ENCODE peak calls at places on chromosomes 16 and 17, in seven cellular contexts. One of them, this sample, is unnamed.

GRCh38 chr16:29230671-29231091 is 175.8 kb downstream of the NPIPB11 start:
- DNase-seq in prostate gland: no peak
- DNase-seq in left ventricle myocardium inferior: no peak
- DNase-seq in uterus: no peak
- DNase-seq in AG10803: peak
- DNase-seq in caudate nucleus: no peak
- DNase-seq in aorta: peak
- DNase-seq in this sample: peak

GRCh38 chr17:37743612-37743874 is 1.3 kb downstream of the HNF1B start:
- DNase-seq in uterus: no peak
- DNase-seq in aorta: no peak
- DNase-seq in prostate gland: no peak
- DNase-seq in AG10803: no peak
- DNase-seq in caudate nucleus: no peak
- DNase-seq in left ventricle myocardium inferior: no peak
- DNase-seq in this sample: no peak

GRCh38 chr17:49031965-49032928 is 35.1 kb downstream of the IGF2BP1 start:
- DNase-seq in caudate nucleus: no peak
- DNase-seq in aorta: no peak
- DNase-seq in left ventricle myocardium inferior: no peak
- DNase-seq in uterus: peak
- DNase-seq in prostate gland: peak
- DNase-seq in AG10803: peak
- DNase-seq in this sample: peak

GRCh38 chr17:75048396-75048933 is 1.4 kb downstream of the KCTD2 start:
- DNase-seq in prostate gland: no peak
- DNase-seq in AG10803: peak
- DNase-seq in left ventricle myocardium inferior: no peak
- DNase-seq in aorta: no peak
- DNase-seq in caudate nucleus: no peak
- DNase-seq in uterus: no peak
- DNase-seq in this sample: no peak

GRCh38 chr16:24346734-24347133 is 90.6 kb downstream of the CACNG3 start:
- DNase-seq in left ventricle myocardium inferior: no peak
- DNase-seq in AG10803: no peak
- DNase-seq in uterus: no peak
- DNase-seq in aorta: no peak
- DNase-seq in prostate gland: no peak
- DNase-seq in caudate nucleus: no peak
- DNase-seq in this sample: no peak

GRCh38 chr17:42378597-42379594 is 9.3 kb downstream of the STAT3 start:
- DNase-seq in uterus: no peak
- DNase-seq in AG10803: peak
- DNase-seq in caudate nucleus: no peak
- DNase-seq in prostate gland: no peak
- DNase-seq in aorta: no peak
- DNase-seq in left ventricle myocardium inferior: no peak
- DNase-seq in this sample: no peak

GRCh38 chr16:3950343-3951193 is 70.1 kb upstream of the CREBBP start:
- DNase-seq in left ventricle myocardium inferior: peak
- DNase-seq in prostate gland: peak
- DNase-seq in caudate nucleus: no peak
- DNase-seq in uterus: peak
- DNase-seq in aorta: peak
- DNase-seq in AG10803: peak
- DNase-seq in this sample: peak

GRCh38 chr16:23504453-23505179 is 5.7 kb downstream of the GGA2 start:
- DNase-seq in AG10803: peak
- DNase-seq in left ventricle myocardium inferior: no peak
- DNase-seq in aorta: peak
- DNase-seq in prostate gland: no peak
- DNase-seq in caudate nucleus: no peak
- DNase-seq in uterus: peak
- DNase-seq in this sample: peak

GRCh38 chr17:37541880-37542675 is 52.4 kb downstream of the DUSP14 start:
- DNase-seq in caudate nucleus: no peak
- DNase-seq in aorta: no peak
- DNase-seq in left ventricle myocardium inferior: no peak
- DNase-seq in uterus: no peak
- DNase-seq in prostate gland: no peak
- DNase-seq in AG10803: peak
- DNase-seq in this sample: peak

GRCh38 chr17:1783834-1784611 is 22.2 kb downstream of the SERPINF1 start:
- DNase-seq in left ventricle myocardium inferior: peak
- DNase-seq in aorta: peak
- DNase-seq in uterus: peak
- DNase-seq in AG10803: peak
- DNase-seq in caudate nucleus: no peak
- DNase-seq in prostate gland: peak
- DNase-seq in this sample: peak

GRCh38 chr17:58576679-58577367 is 62.4 kb upstream of the MTMR4 start:
- DNase-seq in left ventricle myocardium inferior: no peak
- DNase-seq in prostate gland: no peak
- DNase-seq in uterus: no peak
- DNase-seq in aorta: no peak
- DNase-seq in AG10803: no peak
- DNase-seq in caudate nucleus: no peak
- DNase-seq in this sample: peak

GRCh38 chr17:6084226-6085161 is 14.3 kb downstream of the WSCD1 start:
- DNase-seq in prostate gland: no peak
- DNase-seq in left ventricle myocardium inferior: no peak
- DNase-seq in aorta: no peak
- DNase-seq in uterus: no peak
- DNase-seq in AG10803: no peak
- DNase-seq in caudate nucleus: peak
- DNase-seq in this sample: no peak

GRCh38 chr16:71826533-71827017 is 17.9 kb upstream of the AP1G1 start:
- DNase-seq in aorta: no peak
- DNase-seq in left ventricle myocardium inferior: no peak
- DNase-seq in prostate gland: no peak
- DNase-seq in caudate nucleus: no peak
- DNase-seq in AG10803: no peak
- DNase-seq in uterus: no peak
- DNase-seq in this sample: no peak

GRCh38 chr16:376817-377418 is 4.9 kb downstream of the PGAP6 start:
- DNase-seq in uterus: no peak
- DNase-seq in left ventricle myocardium inferior: no peak
- DNase-seq in AG10803: no peak
- DNase-seq in aorta: no peak
- DNase-seq in prostate gland: no peak
- DNase-seq in caudate nucleus: no peak
- DNase-seq in this sample: no peak

GRCh38 chr16:87552772-87553171 is 49.5 kb upstream of the JPH3 start:
- DNase-seq in uterus: no peak
- DNase-seq in prostate gland: no peak
- DNase-seq in caudate nucleus: no peak
- DNase-seq in left ventricle myocardium inferior: no peak
- DNase-seq in AG10803: no peak
- DNase-seq in aorta: no peak
- DNase-seq in this sample: peak

GRCh38 chr17:78973792-78974520 is 5.8 kb downstream of the LGALS3BP start:
- DNase-seq in uterus: no peak
- DNase-seq in AG10803: no peak
- DNase-seq in caudate nucleus: no peak
- DNase-seq in prostate gland: no peak
- DNase-seq in left ventricle myocardium inferior: no peak
- DNase-seq in aorta: no peak
- DNase-seq in this sample: no peak

GRCh38 chr17:52148969-52149351 is 9.6 kb downstream of the CA10 start:
- DNase-seq in left ventricle myocardium inferior: no peak
- DNase-seq in AG10803: no peak
- DNase-seq in prostate gland: peak
- DNase-seq in aorta: no peak
- DNase-seq in uterus: no peak
- DNase-seq in caudate nucleus: no peak
- DNase-seq in this sample: peak

GRCh38 chr16:25585526-25585925 is 106.2 kb upstream of the HS3ST4 start:
- DNase-seq in left ventricle myocardium inferior: no peak
- DNase-seq in uterus: no peak
- DNase-seq in prostate gland: no peak
- DNase-seq in AG10803: no peak
- DNase-seq in aorta: no peak
- DNase-seq in caudate nucleus: no peak
- DNase-seq in this sample: no peak

GRCh38 chr16:733382-734207 is 6.7 kb downstream of the HAGHL start:
- DNase-seq in aorta: no peak
- DNase-seq in caudate nucleus: no peak
- DNase-seq in left ventricle myocardium inferior: no peak
- DNase-seq in AG10803: no peak
- DNase-seq in prostate gland: no peak
- DNase-seq in uterus: no peak
- DNase-seq in this sample: no peak

GRCh38 chr16:23148513-23149266 is 562 bp downstream of the USP31 start:
- DNase-seq in prostate gland: peak
- DNase-seq in caudate nucleus: peak
- DNase-seq in aorta: peak
- DNase-seq in uterus: peak
- DNase-seq in left ventricle myocardium inferior: peak
- DNase-seq in AG10803: peak
- DNase-seq in this sample: peak

GRCh38 chr16:57348361-57348760 is 10.2 kb upstream of the CCL22 start:
- DNase-seq in aorta: no peak
- DNase-seq in prostate gland: no peak
- DNase-seq in caudate nucleus: no peak
- DNase-seq in AG10803: no peak
- DNase-seq in left ventricle myocardium inferior: no peak
- DNase-seq in uterus: no peak
- DNase-seq in this sample: no peak

GRCh38 chr17:78804777-78805176 is 22.7 kb upstream of the CYTH1 start:
- DNase-seq in aorta: no peak
- DNase-seq in uterus: peak
- DNase-seq in AG10803: no peak
- DNase-seq in left ventricle myocardium inferior: no peak
- DNase-seq in caudate nucleus: no peak
- DNase-seq in prostate gland: no peak
- DNase-seq in this sample: no peak

GRCh38 chr17:32494621-32495346 is 8.0 kb downstream of the CDK5R1 start:
- DNase-seq in aorta: no peak
- DNase-seq in prostate gland: no peak
- DNase-seq in uterus: no peak
- DNase-seq in AG10803: no peak
- DNase-seq in left ventricle myocardium inferior: no peak
- DNase-seq in caudate nucleus: peak
- DNase-seq in this sample: no peak

GRCh38 chr16:52584354-52584840 is 37.5 kb upstream of the TOX3 start:
- DNase-seq in prostate gland: no peak
- DNase-seq in left ventricle myocardium inferior: no peak
- DNase-seq in AG10803: no peak
- DNase-seq in uterus: no peak
- DNase-seq in caudate nucleus: no peak
- DNase-seq in aorta: no peak
- DNase-seq in this sample: no peak

GRCh38 chr16:27795992-27796614 is 246.2 kb downstream of the KATNIP start:
- DNase-seq in aorta: peak
- DNase-seq in AG10803: peak
- DNase-seq in caudate nucleus: no peak
- DNase-seq in prostate gland: no peak
- DNase-seq in uterus: no peak
- DNase-seq in left ventricle myocardium inferior: peak
- DNase-seq in this sample: peak

GRCh38 chr16:49811630-49812334 is 44.1 kb downstream of the ZNF423 start:
- DNase-seq in aorta: no peak
- DNase-seq in uterus: no peak
- DNase-seq in left ventricle myocardium inferior: no peak
- DNase-seq in AG10803: no peak
- DNase-seq in caudate nucleus: no peak
- DNase-seq in prostate gland: no peak
- DNase-seq in this sample: peak

GRCh38 chr17:76844846-76845245 is 23.4 kb upstream of the MGAT5B start:
- DNase-seq in uterus: no peak
- DNase-seq in prostate gland: no peak
- DNase-seq in aorta: no peak
- DNase-seq in AG10803: no peak
- DNase-seq in caudate nucleus: no peak
- DNase-seq in left ventricle myocardium inferior: no peak
- DNase-seq in this sample: no peak

GRCh38 chr17:68794636-68795503 is 160.3 kb downstream of the ABCA8 start:
- DNase-seq in left ventricle myocardium inferior: peak
- DNase-seq in uterus: no peak
- DNase-seq in caudate nucleus: no peak
- DNase-seq in AG10803: peak
- DNase-seq in prostate gland: no peak
- DNase-seq in aorta: no peak
- DNase-seq in this sample: peak

GRCh38 chr17:32385121-32385520 is 35.2 kb downstream of the ZNF207 start:
- DNase-seq in uterus: no peak
- DNase-seq in AG10803: no peak
- DNase-seq in aorta: no peak
- DNase-seq in prostate gland: no peak
- DNase-seq in caudate nucleus: no peak
- DNase-seq in left ventricle myocardium inferior: no peak
- DNase-seq in this sample: peak

GRCh38 chr17:75459590-75460267 is 3.3 kb downstream of the TMEM94 start:
- DNase-seq in aorta: no peak
- DNase-seq in AG10803: no peak
- DNase-seq in prostate gland: no peak
- DNase-seq in uterus: no peak
- DNase-seq in left ventricle myocardium inferior: no peak
- DNase-seq in caudate nucleus: no peak
- DNase-seq in this sample: no peak